ENCODE peak calls at places on chromosome 22, in six cellular contexts. K is PC-3, V is heart right ventricle, Q is adipocyte, I is lower lobe of right lung, R is thoracic aorta. O is an unnamed sample. For H3K9me3, the result is how much of the 10 kb centered on the place peaks cover.

GRCh38 chr22:26923498-26923897 is 266.1 kb downstream of the MIAT start:
- DNase-seq in K (no peak), V (no peak), Q (no peak), I (no peak), R (no peak), O (no peak)

GRCh38 chr22:39388261-39389011 is 11.1 kb upstream of the TAB1 start:
- DNase-seq in K (peak), V (peak), Q (peak), I (peak), R (peak), O (peak)

GRCh38 chr22:31062566-31063230 is 18.4 kb upstream of the SMTN start:
- DNase-seq in K (peak), V (no peak), Q (no peak), I (no peak), R (no peak), O (no peak)

GRCh38 chr22:20957118-20957690 is 9.9 kb upstream of the AIFM3 start:
- DNase-seq in K (peak), V (no peak), Q (peak), I (peak), R (no peak), O (no peak)

GRCh38 chr22:24510694-24511625 is 15.8 kb downstream of the UPB1 start:
- DNase-seq in K (no peak), V (no peak), Q (peak), I (no peak), R (no peak), O (no peak)

GRCh38 chr22:49677495-49677889 is 150.2 kb downstream of the BRD1 start:
- DNase-seq in K (no peak), V (no peak), Q (no peak), I (peak), R (no peak), O (no peak)

GRCh38 chr22:43747877-43748276 is 64.2 kb downstream of the EFCAB6 start:
- DNase-seq in K (no peak), V (no peak), Q (no peak), I (no peak), R (no peak), O (no peak)

GRCh38 chr22:30607300-30607930 is 441 bp downstream of the TCN2 start:
- DNase-seq in K (no peak), V (no peak), Q (no peak), I (no peak), R (no peak), O (no peak)

GRCh38 chr22:44931766-44932165 is 78.0 kb downstream of the PHF21B start:
- DNase-seq in K (no peak), V (no peak), Q (no peak), I (no peak), R (no peak), O (no peak)

GRCh38 chr22:48885919-48886305 is 941.8 kb downstream of the BRD1 start:
- DNase-seq in K (no peak), V (no peak), Q (no peak), I (peak), R (no peak), O (no peak)

GRCh38 chr22:29121124-29121523 is 48.3 kb downstream of the KREMEN1 start:
- DNase-seq in K (no peak), V (no peak), Q (peak), I (no peak), R (no peak), O (no peak)

GRCh38 chr22:29816128-29816527 is 21.9 kb downstream of the ASCC2 start:
- DNase-seq in K (no peak), V (peak), Q (no peak), I (no peak), R (peak), O (peak)

GRCh38 chr22:32764330-32765116 is 37.0 kb upstream of the TIMP3 start:
- DNase-seq in K (no peak), V (peak), Q (peak), I (no peak), R (no peak), O (peak)

GRCh38 chr22:27416553-27417427 is 384.8 kb downstream of the MN1 start:
- DNase-seq in K (peak), V (no peak), Q (peak), I (no peak), R (no peak), O (no peak)

GRCh38 chr22:30511903-30512302 is 6.4 kb upstream of the SEC14L4 start:
- DNase-seq in K (no peak), V (no peak), Q (no peak), I (no peak), R (no peak), O (no peak)

GRCh38 chr22:39954584-39955055 is 5.6 kb upstream of the TMA7B start:
- DNase-seq in K (peak), V (no peak), Q (peak), I (no peak), R (no peak), O (no peak)

GRCh38 chr22:17260291-17260690 is 41.1 kb upstream of the ADA2 start:
- DNase-seq in K (no peak), V (no peak), Q (no peak), I (no peak), R (no peak), O (no peak)

GRCh38 chr22:24685804-24686203 is 82.8 kb downstream of the GGT1 start:
- DNase-seq in K (no peak), V (peak), Q (no peak), I (no peak), R (no peak), O (no peak)

GRCh38 chr22:18997925-18998315 is 61.8 kb upstream of the PRODH start:
- DNase-seq in K (no peak), V (no peak), Q (no peak), I (no peak), R (no peak), O (no peak)

GRCh38 chr22:20905415-20906386 is 11.5 kb upstream of the CRKL start:
- DNase-seq in K (peak), V (no peak), Q (no peak), I (no peak), R (no peak), O (no peak)

GRCh38 chr22:45329536-45329936 is 19.8 kb downstream of the FAM118A start:
- DNase-seq in K (no peak), V (peak), Q (no peak), I (no peak), R (no peak), O (no peak)

GRCh38 chr22:47335958-47336357 is 573.5 kb downstream of the TBC1D22A start:
- DNase-seq in K (no peak), V (no peak), Q (no peak), I (no peak), R (no peak), O (no peak)
- H3K9me3 ChIP-seq in K (under half), V (under half), Q (under half), I (under half), R (under half), O (under half)

GRCh38 chr22:47822459-47822858 is 1060.0 kb downstream of the TBC1D22A start:
- DNase-seq in K (no peak), V (no peak), Q (no peak), I (no peak), R (no peak), O (no peak)

GRCh38 chr22:47816121-47816915 is 1053.9 kb downstream of the TBC1D22A start:
- DNase-seq in K (no peak), V (no peak), Q (no peak), I (no peak), R (no peak), O (no peak)

GRCh38 chr22:47817380-47817779 is 1054.9 kb downstream of the TBC1D22A start:
- DNase-seq in K (no peak), V (no peak), Q (no peak), I (no peak), R (no peak), O (no peak)

GRCh38 chr22:47814474-47814873 is 1052.0 kb downstream of the TBC1D22A start:
- DNase-seq in K (no peak), V (no peak), Q (no peak), I (no peak), R (no peak), O (no peak)

DNA sequence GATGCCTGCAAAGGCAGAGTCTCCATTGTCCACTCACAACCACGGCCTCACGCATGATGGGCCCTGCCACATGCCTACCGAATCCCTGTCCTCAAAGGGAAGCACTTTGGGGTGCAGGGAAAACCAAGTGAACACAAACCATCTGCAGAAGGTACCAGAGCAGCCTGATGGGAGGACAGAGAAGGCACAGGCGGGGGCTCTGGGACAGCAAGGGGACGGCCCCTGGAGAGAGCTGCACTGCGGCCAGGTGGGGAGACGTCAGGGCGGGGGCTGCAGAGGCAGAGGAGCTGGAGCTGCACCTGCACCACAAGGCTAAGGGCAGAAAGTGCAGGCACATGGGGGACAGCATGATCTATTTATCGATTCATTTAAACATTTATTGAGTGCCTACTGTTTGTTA is 1056.0 kb downstream of the TBC1D22A start:
- DNase-seq in K (no peak), V (no peak), Q (no peak), I (no peak), R (no peak), O (no peak)
- H3K9me3 ChIP-seq in K (under half), V (under half), Q (under half), I (under half), R (under half), O (under half)

DNA sequence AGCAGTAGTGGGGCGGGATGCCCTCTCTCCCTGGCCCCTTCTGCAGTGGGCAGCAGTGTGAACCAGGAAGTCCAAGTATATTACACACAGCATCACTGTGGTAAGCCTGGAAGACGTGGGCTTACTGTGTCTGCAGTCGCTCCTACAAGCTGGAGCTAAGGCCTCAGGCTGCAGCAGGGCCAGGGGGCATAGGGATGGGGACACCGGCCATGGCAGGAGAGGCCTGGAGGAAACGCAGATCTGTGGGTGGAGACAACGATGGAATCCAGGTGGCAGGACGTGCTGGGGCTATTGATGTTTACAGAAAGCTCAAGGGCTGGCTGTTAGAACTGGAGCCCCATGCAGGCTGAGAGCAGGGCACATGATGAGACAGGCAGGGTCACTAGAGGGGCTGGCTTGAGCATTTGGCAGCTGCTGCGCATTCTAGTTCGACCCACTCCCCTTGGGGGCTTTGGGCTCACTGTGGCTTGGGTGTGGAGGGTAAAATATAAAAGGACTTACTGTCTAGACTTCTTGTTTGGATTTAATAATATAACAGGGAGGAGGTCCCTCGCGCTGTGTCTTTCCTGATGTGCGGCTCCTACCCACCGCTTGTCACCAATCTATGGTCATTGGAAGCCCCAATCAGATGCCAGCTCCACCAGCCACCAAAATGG is 539.5 kb downstream of the TBC1D22A start:
- DNase-seq in K (no peak), V (no peak), Q (no peak), I (no peak), R (no peak), O (peak)
- H3K9me3 ChIP-seq in K (under half), V (under half), Q (under half), I (under half), R (under half), O (under half)

DNA sequence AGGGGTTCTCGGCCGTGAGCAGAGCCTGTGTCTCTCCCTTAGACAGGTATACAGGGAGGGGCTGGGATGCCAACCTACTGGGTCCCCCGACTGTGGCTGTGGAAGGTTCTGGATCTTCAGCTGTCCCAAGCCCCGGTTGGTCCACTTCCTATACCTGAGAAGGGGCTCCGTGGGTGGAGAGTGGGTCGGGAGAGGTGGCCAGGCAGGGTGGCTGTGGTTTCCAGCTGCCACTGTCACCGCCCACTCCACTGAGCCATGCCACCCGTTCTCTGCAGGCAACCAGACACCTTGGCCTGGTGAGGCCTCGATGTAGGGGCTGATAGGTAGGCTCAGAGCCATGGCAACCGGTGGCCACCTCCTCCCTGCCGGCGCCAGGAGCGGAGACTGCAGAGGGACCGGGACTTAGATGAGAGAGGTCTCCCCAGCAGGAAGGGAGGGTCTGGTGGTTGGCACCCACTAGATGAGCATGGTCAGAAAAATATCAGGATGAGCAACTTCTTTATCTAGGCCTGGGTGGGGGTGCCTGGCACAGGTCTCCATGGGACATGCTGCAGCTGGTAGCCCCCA is 53.8 kb downstream of the TRIOBP start:
- DNase-seq in K (no peak), V (no peak), Q (no peak), I (no peak), R (no peak), O (no peak)
- H3K9me3 ChIP-seq in K (under half), V (under half), Q (under half), I (under half), R (under half), O (under half)

GRCh38 chr22:42347281-42347824 is 76.9 kb upstream of the TCF20 start:
- DNase-seq in K (no peak), V (no peak), Q (no peak), I (no peak), R (no peak), O (no peak)
- H3K9me3 ChIP-seq in K (under half), V (under half), Q (under half), I (under half), R (under half), O (under half)

GRCh38 chr22:47206819-47207218 is 444.4 kb downstream of the TBC1D22A start:
- DNase-seq in K (no peak), V (no peak), Q (no peak), I (no peak), R (no peak), O (peak)
- H3K9me3 ChIP-seq in K (under half), V (under half), Q (under half), I (under half), R (under half), O (under half)